ENCODE peak calls at places on chromosomes 2 and 18, in ten cellular contexts. One of them, this sample, is unnamed.

GRCh38 chr2:218129756-218130155 is 3.9 kb downstream of the CXCR2 start:
- DNase-seq in osteocyte: no peak
- DNase-seq in Ammon's horn: no peak
- DNase-seq in kidney glomerular epithelial cell: no peak
- DNase-seq in NCI-H510A treated with DMSO at 0.1 percent for 48 hours: no peak
- DNase-seq in EH: peak
- DNase-seq in neural crest cell: no peak
- DNase-seq in NCI-H1694: no peak
- DNase-seq in ovary: no peak
- DNase-seq in DMS153: no peak
- DNase-seq in this sample: no peak

GRCh38 chr2:219210572-219211362 is 4.2 kb downstream of the ZFAND2B start:
- DNase-seq in osteocyte: no peak
- DNase-seq in Ammon's horn: no peak
- DNase-seq in kidney glomerular epithelial cell: no peak
- DNase-seq in NCI-H510A treated with DMSO at 0.1 percent for 48 hours: no peak
- DNase-seq in EH: no peak
- DNase-seq in neural crest cell: no peak
- DNase-seq in NCI-H1694: no peak
- DNase-seq in ovary: no peak
- DNase-seq in DMS153: no peak
- DNase-seq in this sample: no peak

GRCh38 chr2:130332271-130333073 is 10.2 kb upstream of the IMP4 start:
- DNase-seq in osteocyte: peak
- DNase-seq in Ammon's horn: peak
- DNase-seq in kidney glomerular epithelial cell: peak
- DNase-seq in NCI-H510A treated with DMSO at 0.1 percent for 48 hours: peak
- DNase-seq in EH: peak
- DNase-seq in neural crest cell: peak
- DNase-seq in NCI-H1694: peak
- DNase-seq in ovary: peak
- DNase-seq in DMS153: peak
- DNase-seq in this sample: peak

GRCh38 chr18:49172246-49172645 is 221.5 kb upstream of the SMAD7 start:
- DNase-seq in osteocyte: no peak
- DNase-seq in Ammon's horn: no peak
- DNase-seq in kidney glomerular epithelial cell: no peak
- DNase-seq in NCI-H510A treated with DMSO at 0.1 percent for 48 hours: no peak
- DNase-seq in EH: no peak
- DNase-seq in neural crest cell: no peak
- DNase-seq in NCI-H1694: no peak
- DNase-seq in ovary: no peak
- DNase-seq in DMS153: no peak
- DNase-seq in this sample: no peak

GRCh38 chr2:240229603-240230423 is 89.4 kb upstream of the OTOS start:
- DNase-seq in osteocyte: no peak
- DNase-seq in Ammon's horn: peak
- DNase-seq in kidney glomerular epithelial cell: peak
- DNase-seq in NCI-H510A treated with DMSO at 0.1 percent for 48 hours: no peak
- DNase-seq in EH: no peak
- DNase-seq in neural crest cell: no peak
- DNase-seq in NCI-H1694: no peak
- DNase-seq in ovary: no peak
- DNase-seq in DMS153: no peak
- DNase-seq in this sample: no peak

GRCh38 chr2:5368263-5368662 is 323.9 kb upstream of the SOX11 start:
- DNase-seq in osteocyte: no peak
- DNase-seq in Ammon's horn: no peak
- DNase-seq in kidney glomerular epithelial cell: no peak
- DNase-seq in NCI-H510A treated with DMSO at 0.1 percent for 48 hours: no peak
- DNase-seq in EH: no peak
- DNase-seq in neural crest cell: no peak
- DNase-seq in NCI-H1694: no peak
- DNase-seq in ovary: no peak
- DNase-seq in DMS153: no peak
- DNase-seq in this sample: no peak

GRCh38 chr2:209560911-209561310 is 137.1 kb downstream of the MAP2 start:
- DNase-seq in osteocyte: no peak
- DNase-seq in Ammon's horn: no peak
- DNase-seq in kidney glomerular epithelial cell: no peak
- DNase-seq in NCI-H510A treated with DMSO at 0.1 percent for 48 hours: no peak
- DNase-seq in EH: no peak
- DNase-seq in neural crest cell: no peak
- DNase-seq in NCI-H1694: no peak
- DNase-seq in ovary: no peak
- DNase-seq in DMS153: no peak
- DNase-seq in this sample: no peak

GRCh38 chr2:20670315-20671035 is 3.5 kb downstream of the GDF7 start:
- DNase-seq in osteocyte: no peak
- DNase-seq in Ammon's horn: no peak
- DNase-seq in kidney glomerular epithelial cell: no peak
- DNase-seq in NCI-H510A treated with DMSO at 0.1 percent for 48 hours: no peak
- DNase-seq in EH: no peak
- DNase-seq in neural crest cell: no peak
- DNase-seq in NCI-H1694: no peak
- DNase-seq in ovary: no peak
- DNase-seq in DMS153: no peak
- DNase-seq in this sample: no peak

GRCh38 chr18:45639424-45639823 is 24.1 kb downstream of the SLC14A2 start:
- DNase-seq in osteocyte: no peak
- DNase-seq in Ammon's horn: no peak
- DNase-seq in kidney glomerular epithelial cell: peak
- DNase-seq in NCI-H510A treated with DMSO at 0.1 percent for 48 hours: no peak
- DNase-seq in EH: no peak
- DNase-seq in neural crest cell: no peak
- DNase-seq in NCI-H1694: no peak
- DNase-seq in ovary: no peak
- DNase-seq in DMS153: no peak
- DNase-seq in this sample: no peak

GRCh38 chr2:165820296-165820695 is 26.2 kb upstream of the GALNT3 start:
- DNase-seq in osteocyte: no peak
- DNase-seq in Ammon's horn: peak
- DNase-seq in kidney glomerular epithelial cell: no peak
- DNase-seq in NCI-H510A treated with DMSO at 0.1 percent for 48 hours: no peak
- DNase-seq in EH: no peak
- DNase-seq in neural crest cell: no peak
- DNase-seq in NCI-H1694: no peak
- DNase-seq in ovary: no peak
- DNase-seq in DMS153: no peak
- DNase-seq in this sample: no peak

GRCh38 chr18:40249390-40250080 is 1705.5 kb upstream of the PIK3C3 start:
- DNase-seq in osteocyte: no peak
- DNase-seq in Ammon's horn: no peak
- DNase-seq in kidney glomerular epithelial cell: no peak
- DNase-seq in NCI-H510A treated with DMSO at 0.1 percent for 48 hours: peak
- DNase-seq in EH: no peak
- DNase-seq in neural crest cell: no peak
- DNase-seq in NCI-H1694: no peak
- DNase-seq in ovary: no peak
- DNase-seq in DMS153: peak
- DNase-seq in this sample: no peak

GRCh38 chr18:41517142-41517541 is 437.9 kb upstream of the PIK3C3 start:
- DNase-seq in osteocyte: no peak
- DNase-seq in Ammon's horn: no peak
- DNase-seq in kidney glomerular epithelial cell: no peak
- DNase-seq in NCI-H510A treated with DMSO at 0.1 percent for 48 hours: no peak
- DNase-seq in EH: no peak
- DNase-seq in neural crest cell: no peak
- DNase-seq in NCI-H1694: no peak
- DNase-seq in ovary: no peak
- DNase-seq in DMS153: no peak
- DNase-seq in this sample: no peak

GRCh38 chr2:148687543-148687942 is 43.0 kb downstream of the EPC2 start:
- DNase-seq in osteocyte: no peak
- DNase-seq in Ammon's horn: no peak
- DNase-seq in kidney glomerular epithelial cell: no peak
- DNase-seq in NCI-H510A treated with DMSO at 0.1 percent for 48 hours: no peak
- DNase-seq in EH: no peak
- DNase-seq in neural crest cell: no peak
- DNase-seq in NCI-H1694: no peak
- DNase-seq in ovary: no peak
- DNase-seq in DMS153: no peak
- DNase-seq in this sample: no peak

GRCh38 chr2:118089015-118089800 is 937 bp downstream of the INSIG2 start:
- DNase-seq in osteocyte: no peak
- DNase-seq in Ammon's horn: peak
- DNase-seq in kidney glomerular epithelial cell: no peak
- DNase-seq in NCI-H510A treated with DMSO at 0.1 percent for 48 hours: peak
- DNase-seq in EH: peak
- DNase-seq in neural crest cell: peak
- DNase-seq in NCI-H1694: peak
- DNase-seq in ovary: peak
- DNase-seq in DMS153: no peak
- DNase-seq in this sample: peak

GRCh38 chr2:198135481-198135934 is 331.1 kb downstream of the PLCL1 start:
- DNase-seq in osteocyte: no peak
- DNase-seq in Ammon's horn: peak
- DNase-seq in kidney glomerular epithelial cell: no peak
- DNase-seq in NCI-H510A treated with DMSO at 0.1 percent for 48 hours: no peak
- DNase-seq in EH: peak
- DNase-seq in neural crest cell: no peak
- DNase-seq in NCI-H1694: no peak
- DNase-seq in ovary: no peak
- DNase-seq in DMS153: no peak
- DNase-seq in this sample: no peak

GRCh38 chr2:231621051-231621879 is 28.6 kb downstream of the TEX44 start:
- DNase-seq in osteocyte: no peak
- DNase-seq in Ammon's horn: peak
- DNase-seq in kidney glomerular epithelial cell: no peak
- DNase-seq in NCI-H510A treated with DMSO at 0.1 percent for 48 hours: peak
- DNase-seq in EH: no peak
- DNase-seq in neural crest cell: no peak
- DNase-seq in NCI-H1694: no peak
- DNase-seq in ovary: peak
- DNase-seq in DMS153: peak
- DNase-seq in this sample: no peak

GRCh38 chr2:12177052-12177994 is 430.9 kb downstream of the LPIN1 start:
- DNase-seq in osteocyte: no peak
- DNase-seq in Ammon's horn: no peak
- DNase-seq in kidney glomerular epithelial cell: no peak
- DNase-seq in NCI-H510A treated with DMSO at 0.1 percent for 48 hours: peak
- DNase-seq in EH: peak
- DNase-seq in neural crest cell: no peak
- DNase-seq in NCI-H1694: no peak
- DNase-seq in ovary: peak
- DNase-seq in DMS153: peak
- DNase-seq in this sample: peak

GRCh38 chr2:218882866-218883366 is 2.3 kb downstream of the WNT10A start:
- DNase-seq in osteocyte: no peak
- DNase-seq in Ammon's horn: no peak
- DNase-seq in kidney glomerular epithelial cell: no peak
- DNase-seq in NCI-H510A treated with DMSO at 0.1 percent for 48 hours: no peak
- DNase-seq in EH: peak
- DNase-seq in neural crest cell: no peak
- DNase-seq in NCI-H1694: no peak
- DNase-seq in ovary: no peak
- DNase-seq in DMS153: no peak
- DNase-seq in this sample: no peak